ENCODE peak calls at places on chromosomes 7 and 10, in seven cellular contexts. V, H, Y, Q, G, U and D are unnamed samples.

GRCh38 chr7:102916426-102916825 is 3.6 kb downstream of the LRRC17 start:
- DNase-seq in V (no peak), H (no peak), Y (no peak), Q (no peak), G (peak; percentile 38), U (no peak), D (no peak)

GRCh38 chr10:6110136-6110535 is 21.3 kb downstream of the RBM17 start:
- DNase-seq in V (no peak), H (no peak), Y (no peak), Q (no peak), G (no peak), U (no peak), D (no peak)

GRCh38 chr10:88755753-88756152 is 4.1 kb upstream of the LIPN start:
- DNase-seq in V (no peak), H (no peak), Y (no peak), Q (no peak), G (no peak), U (no peak), D (no peak)

GRCh38 chr7:15199482-15199881 is 296.9 kb upstream of the DGKB start:
- DNase-seq in V (no peak), H (no peak), Y (no peak), Q (no peak), G (no peak), U (peak; percentile 39), D (no peak)

GRCh38 chr10:121405549-121405948 is 192.7 kb downstream of the FGFR2 start:
- DNase-seq in V (no peak), H (no peak), Y (no peak), Q (no peak), G (no peak), U (no peak), D (no peak)

GRCh38 chr7:79298145-79298760 is 155.2 kb downstream of the MAGI2 start:
- DNase-seq in V (peak; percentile 91), H (peak; percentile 29), Y (no peak), Q (peak; percentile 17), G (no peak), U (peak; percentile 69), D (peak; percentile 26)

GRCh38 chr10:116740971-116741370 is 1.4 kb downstream of the HSPA12A start:
- DNase-seq in V (no peak), H (no peak), Y (no peak), Q (no peak), G (no peak), U (peak; percentile 4), D (no peak)

GRCh38 chr7:18685961-18686360 is 190.4 kb downstream of the HDAC9 start:
- DNase-seq in V (no peak), H (no peak), Y (no peak), Q (no peak), G (no peak), U (peak; percentile 9), D (no peak)

GRCh38 chr7:134637934-134638719 is 8.5 kb upstream of the BPGM start:
- DNase-seq in V (no peak), H (no peak), Y (no peak), Q (no peak), G (no peak), U (no peak), D (no peak)

GRCh38 chr7:73367006-73367405 is 39.0 kb downstream of the FKBP6 start:
- DNase-seq in V (no peak), H (no peak), Y (no peak), Q (no peak), G (no peak), U (no peak), D (no peak)

GRCh38 chr10:69685802-69686585 is 55.9 kb downstream of the FAM241B start:
- DNase-seq in V (no peak), H (no peak), Y (no peak), Q (no peak), G (no peak), U (no peak), D (no peak)

GRCh38 chr7:118366363-118366762 is 141.9 kb downstream of the ANKRD7 start:
- DNase-seq in V (no peak), H (no peak), Y (no peak), Q (no peak), G (no peak), U (no peak), D (no peak)

GRCh38 chr7:50584793-50585399 is 19.7 kb upstream of the DDC start:
- DNase-seq in V (no peak), H (peak; percentile 20), Y (no peak), Q (no peak), G (no peak), U (no peak), D (no peak)

GRCh38 chr7:121288894-121289293 is 39.9 kb upstream of the WNT16 start:
- DNase-seq in V (no peak), H (no peak), Y (no peak), Q (no peak), G (peak; percentile 35), U (no peak), D (no peak)

GRCh38 chr10:93757766-93758509 is at the start of gene LGI1:
- DNase-seq in V (peak; percentile 45), H (no peak), Y (no peak), Q (no peak), G (no peak), U (peak; percentile 29), D (no peak)

GRCh38 chr10:71528371-71529202 is 131.9 kb downstream of the CDH23 start:
- DNase-seq in V (no peak), H (peak; percentile 49), Y (no peak), Q (no peak), G (no peak), U (peak; percentile 33), D (no peak)

GRCh38 chr10:13627459-13628310 is 40.9 kb downstream of the PRPF18 start:
- DNase-seq in V (no peak), H (no peak), Y (no peak), Q (no peak), G (no peak), U (peak; percentile 51), D (no peak)

GRCh38 chr10:55500931-55501559 is 700.0 kb upstream of the PCDH15 start:
- DNase-seq in V (peak; percentile 23), H (peak; percentile 54), Y (no peak), Q (peak; percentile 2), G (peak; percentile 1), U (peak; percentile 84), D (no peak)

GRCh38 chr7:157791261-157791660 is 454.5 kb downstream of the DNAJB6 start:
- DNase-seq in V (no peak), H (no peak), Y (no peak), Q (no peak), G (no peak), U (no peak), D (no peak)

GRCh38 chr10:112739219-112739969 is 210.7 kb upstream of the TCF7L2 start:
- DNase-seq in V (peak; percentile 45), H (no peak), Y (no peak), Q (no peak), G (no peak), U (no peak), D (no peak)

GRCh38 chr7:97064972-97065587 is 40.4 kb upstream of the DLX5 start:
- DNase-seq in V (peak; percentile 52), H (peak; percentile 69), Y (no peak), Q (peak; percentile 32), G (peak; percentile 23), U (peak; percentile 82), D (no peak)

GRCh38 chr7:129126314-129126713 is 18.2 kb upstream of the TSPAN33 start:
- DNase-seq in V (no peak), H (peak; percentile 54), Y (no peak), Q (no peak), G (no peak), U (peak; percentile 74), D (no peak)

GRCh38 chr7:75536940-75537538 is 44.9 kb downstream of the SPDYE5 start:
- DNase-seq in V (peak; percentile 48), H (peak; percentile 1), Y (no peak), Q (no peak), G (no peak), U (no peak), D (no peak)

GRCh38 chr10:116685807-116686206 is 56.6 kb downstream of the HSPA12A start:
- DNase-seq in V (no peak), H (no peak), Y (no peak), Q (no peak), G (no peak), U (no peak), D (no peak)

GRCh38 chr10:125283191-125283590 is 122.8 kb upstream of the CTBP2 start:
- DNase-seq in V (peak; percentile 40), H (peak; percentile 41), Y (no peak), Q (no peak), G (no peak), U (peak; percentile 28), D (no peak)

GRCh38 chr10:3427846-3428442 is 255.4 kb upstream of the PITRM1 start:
- DNase-seq in V (peak; percentile 21), H (no peak), Y (no peak), Q (no peak), G (no peak), U (no peak), D (no peak)

GRCh38 chr7:102152672-102153585 is 133.7 kb upstream of the SH2B2 start:
- DNase-seq in V (no peak), H (peak; percentile 77), Y (no peak), Q (no peak), G (peak; percentile 9), U (peak; percentile 95), D (no peak)

GRCh38 chr10:102455893-102456471 is 4.6 kb upstream of the C10orf95 start:
- DNase-seq in V (no peak), H (no peak), Y (no peak), Q (peak; percentile 78), G (peak; percentile 74), U (peak; percentile 55), D (no peak)

GRCh38 chr10:69810998-69811397 is 9.3 kb downstream of the COL13A1 start:
- DNase-seq in V (no peak), H (no peak), Y (no peak), Q (no peak), G (no peak), U (no peak), D (no peak)